ENCODE peak calls at places on chromosomes 6 and 20, in nine cellular contexts. I is PC-3, W is GM12878, L is Peyer's patch, Z is neural progenitor cell, D is HepG2, U is lower lobe of right lung, S is body of pancreas, K is cardiac fibroblast. E is an unnamed sample.

GRCh38 chr20:44204156-44204831 is 6.3 kb downstream of the OSER1 start:
- DNase-seq in I (peak; percentile 99), W (no peak), L (no peak), Z (no peak), D (no peak), U (no peak), S (peak; percentile 41), K (peak; percentile 91), E (peak; percentile 94)

GRCh38 chr6:37029249-37029959 is 23.9 kb downstream of the FGD2 start:
- DNase-seq in I (peak; percentile 91), W (no peak), L (peak; percentile 82), Z (peak; percentile 77), D (peak; percentile 84), U (peak; percentile 86), S (peak; percentile 82), K (peak; percentile 93), E (peak; percentile 84)

GRCh38 chr20:40640667-40641066 is 48.4 kb downstream of the MAFB start:
- DNase-seq in I (no peak), W (no peak), L (peak; percentile 10), Z (no peak), D (no peak), U (no peak), S (no peak), K (no peak), E (no peak)

GRCh38 chr20:47274449-47275108 is 81.9 kb downstream of the ZMYND8 start:
- DNase-seq in I (peak; percentile 95), W (peak; percentile 87), L (peak; percentile 10), Z (no peak), D (peak; percentile 71), U (no peak), S (no peak), K (peak; percentile 94), E (peak; percentile 98)

GRCh38 chr20:7392551-7392950 is 547.7 kb downstream of the HAO1 start:
- DNase-seq in I (no peak), W (no peak), L (no peak), Z (no peak), D (no peak), U (no peak), S (no peak), K (peak; percentile 42), E (no peak)

GRCh38 chr6:45899683-45899946 is 116.0 kb downstream of the CLIC5 start:
- DNase-seq in I (no peak), W (no peak), L (no peak), Z (no peak), D (no peak), U (no peak), S (no peak), K (no peak), E (no peak)

GRCh38 chr6:170087946-170088348 is 202.9 kb downstream of the DLL1 start:
- DNase-seq in I (no peak), W (peak; percentile 23), L (peak; percentile 87), Z (no peak), D (no peak), U (peak; percentile 52), S (no peak), K (no peak), E (no peak)

GRCh38 chr20:40895182-40895581 is 133.4 kb upstream of the TOP1 start:
- DNase-seq in I (no peak), W (no peak), L (no peak), Z (no peak), D (no peak), U (no peak), S (no peak), K (no peak), E (no peak)

GRCh38 chr6:30981942-30982772 is 1.4 kb upstream of the MUC21 start:
- DNase-seq in I (peak; percentile 58), W (no peak), L (no peak), Z (peak; percentile 61), D (peak; percentile 37), U (no peak), S (peak; percentile 74), K (peak; percentile 75), E (peak; percentile 87)

GRCh38 chr20:50392138-50392866 is 117.9 kb upstream of the PTPN1 start:
- DNase-seq in I (no peak), W (no peak), L (no peak), Z (no peak), D (no peak), U (no peak), S (no peak), K (no peak), E (no peak)

GRCh38 chr6:72703093-72703492 is 81.2 kb downstream of the KCNQ5 start:
- DNase-seq in I (no peak), W (no peak), L (no peak), Z (no peak), D (no peak), U (no peak), S (no peak), K (no peak), E (no peak)

GRCh38 chr20:40650707-40651106 is 38.3 kb downstream of the MAFB start:
- DNase-seq in I (no peak), W (no peak), L (no peak), Z (no peak), D (no peak), U (no peak), S (no peak), K (peak; percentile 24), E (peak; percentile 6)

GRCh38 chr6:148364056-148364844 is 21.6 kb downstream of the SASH1 start:
- DNase-seq in I (no peak), W (no peak), L (no peak), Z (no peak), D (no peak), U (no peak), S (no peak), K (peak; percentile 90), E (peak; percentile 56)

GRCh38 chr6:48835421-48835958 is 627.6 kb downstream of the MMUT start:
- DNase-seq in I (peak; percentile 10), W (no peak), L (no peak), Z (no peak), D (no peak), U (no peak), S (no peak), K (peak; percentile 61), E (peak; percentile 3)

GRCh38 chr6:84411060-84411629 is 183.7 kb upstream of the CEP162 start:
- DNase-seq in I (peak; percentile 66), W (no peak), L (no peak), Z (no peak), D (no peak), U (no peak), S (no peak), K (peak; percentile 80), E (peak; percentile 76)

GRCh38 chr6:140572129-140572528 is 1197.7 kb upstream of the CITED2 start:
- DNase-seq in I (peak; percentile 86), W (no peak), L (no peak), Z (no peak), D (no peak), U (no peak), S (no peak), K (peak; percentile 95), E (peak; percentile 93)
- TF ChIP-seq CTCF in I (no peak), W (no peak), L (no peak), Z (no peak), D (no peak), U (no peak), S (no peak), K (no peak), E (no peak)

GRCh38 chr6:166461821-166462460 is 79.2 kb upstream of the MPC1 start:
- DNase-seq in I (no peak), W (no peak), L (no peak), Z (no peak), D (no peak), U (no peak), S (no peak), K (no peak), E (no peak)
- H3K4me3 ChIP-seq in I (no peak overlapping the region), W (no peak overlapping the region), L (no peak overlapping the region), Z (no peak overlapping the region), D (no peak overlapping the region), U (no peak overlapping the region), S (no peak overlapping the region), K (no peak overlapping the region), E (no peak overlapping the region)

DNA sequence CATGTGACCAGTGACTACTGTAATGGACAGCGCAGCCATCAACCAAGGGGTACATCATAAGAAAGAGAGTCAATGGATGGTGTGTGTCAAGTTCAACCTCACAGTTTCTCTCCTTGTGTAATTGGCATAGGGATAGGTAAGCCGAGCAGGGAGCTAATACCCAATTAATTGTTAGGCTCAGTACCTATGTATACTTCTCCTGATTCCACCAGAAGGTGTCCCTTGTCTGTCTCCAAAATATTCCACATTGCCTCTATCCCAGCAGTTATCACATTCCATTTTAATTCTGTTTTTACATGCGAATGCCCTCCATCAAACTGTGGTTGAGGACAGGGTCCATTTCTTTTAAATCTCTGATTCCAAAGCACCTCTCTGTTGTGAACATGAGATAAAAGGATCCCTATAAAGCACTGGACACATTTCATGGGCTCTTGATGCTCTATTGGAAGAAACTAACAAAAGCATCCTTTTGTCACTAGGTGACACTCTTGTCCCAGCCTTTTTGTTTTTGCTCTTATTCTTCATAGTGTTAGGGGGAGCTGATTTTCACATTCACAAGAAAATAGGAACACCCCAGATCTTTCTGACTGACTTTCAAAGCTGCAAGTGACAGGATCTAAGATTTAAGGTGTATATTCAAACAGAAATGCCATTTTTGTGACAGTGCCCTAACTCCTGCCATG is 38.9 kb downstream of the FBXO9 start:
- DNase-seq in I (peak; percentile 58), W (no peak), L (no peak), Z (peak; percentile 16), D (peak; percentile 74), U (no peak), S (no peak), K (peak; percentile 9), E (peak; percentile 20)
- TF ChIP-seq CTCF in I (peak; percentile 84), W (peak; percentile 14), L (peak; percentile 14), Z (peak; percentile 48), D (peak; percentile 71), U (no peak), S (no peak), K (no peak), E (no peak)

GRCh38 chr6:79869600-79870084 is 77.7 kb downstream of the ELOVL4 start:
- DNase-seq in I (peak; percentile 71), W (peak; percentile 19), L (peak; percentile 88), Z (peak; percentile 91), D (peak; percentile 53), U (peak; percentile 84), S (peak; percentile 90), K (peak; percentile 76), E (peak; percentile 65)

GRCh38 chr6:79864421-79864820 is 82.9 kb downstream of the ELOVL4 start:
- DNase-seq in I (no peak), W (no peak), L (no peak), Z (no peak), D (no peak), U (no peak), S (peak; percentile 84), K (no peak), E (no peak)

GRCh38 chr6:79872303-79872702 is 75.0 kb downstream of the ELOVL4 start:
- DNase-seq in I (no peak), W (no peak), L (no peak), Z (no peak), D (no peak), U (no peak), S (no peak), K (no peak), E (no peak)

GRCh38 chr6:79869184-79869583 is 78.2 kb downstream of the ELOVL4 start:
- DNase-seq in I (no peak), W (no peak), L (no peak), Z (no peak), D (no peak), U (no peak), S (no peak), K (no peak), E (no peak)

GRCh38 chr6:79868098-79868722 is 79.1 kb downstream of the ELOVL4 start:
- DNase-seq in I (peak; percentile 80), W (peak; percentile 20), L (no peak), Z (peak; percentile 90), D (peak; percentile 54), U (no peak), S (peak; percentile 48), K (peak; percentile 81), E (peak; percentile 76)
- H3K4me3 ChIP-seq in I (peak overlapping the region; percentile 64), W (no peak overlapping the region), L (no peak overlapping the region), Z (no peak overlapping the region), D (no peak overlapping the region), U (no peak overlapping the region), S (no peak overlapping the region), K (peak overlapping the region; percentile 20), E (peak overlapping the region; percentile 61)

GRCh38 chr6:8170245-8170644 is 67.9 kb upstream of the EEF1E1 start:
- DNase-seq in I (peak; percentile 10), W (no peak), L (no peak), Z (peak; percentile 36), D (no peak), U (no peak), S (no peak), K (no peak), E (no peak)
- TF ChIP-seq CTCF in I (no peak), W (no peak), L (no peak), Z (peak; percentile 34), D (no peak), U (no peak), S (no peak), K (no peak), E (no peak)

E was measured in fibroblast of lung.